ENCODE peak calls at places on chromosomes 2 and 18, in six cellular contexts. J is kidney, Y is mammary epithelial cell, U is dorsolateral prefrontal cortex, C is substantia nigra, D is uterus. A is an unnamed sample.

GRCh38 chr2:102778260-102778659 is 16.4 kb downstream of the TMEM182 start:
- DNase-seq in Y (no peak), C (no peak), U (no peak), J (no peak), D (no peak), A (no peak)

GRCh38 chr2:96500385-96501066 is 4.6 kb downstream of the NEURL3 start:
- DNase-seq in U (no peak), D (no peak), J (no peak), Y (no peak), C (no peak), A (no peak)

GRCh38 chr2:159508140-159508539 is 108.2 kb downstream of the BAZ2B start:
- DNase-seq in J (no peak), U (no peak), Y (no peak), D (no peak), C (no peak), A (no peak)

GRCh38 chr2:171319164-171319810 is 114.5 kb downstream of the METTL8 start:
- DNase-seq in J (no peak), U (no peak), Y (peak), D (no peak), C (no peak), A (no peak)

GRCh38 chr2:142668420-142668819 is 209.0 kb upstream of the KYNU start:
- DNase-seq in J (no peak), U (no peak), Y (peak), C (no peak), D (no peak), A (no peak)

GRCh38 chr2:212537311-212538155 is 1.1 kb downstream of the ERBB4 start:
- DNase-seq in C (peak), U (no peak), Y (no peak), D (no peak), J (peak), A (peak)

GRCh38 chr2:134933732-134934131 is 15.1 kb downstream of the CCNT2 start:
- DNase-seq in C (no peak), U (no peak), J (no peak), Y (no peak), D (no peak), A (no peak)

GRCh38 chr2:97664636-97664970 is 759 bp upstream of the ACTR1B start:
- DNase-seq in Y (no peak), U (no peak), D (no peak), J (no peak), C (no peak), A (no peak)

GRCh38 chr2:217996345-217996744 is 6.5 kb downstream of the TNS1 start:
- DNase-seq in Y (peak), D (peak), J (no peak), C (no peak), U (no peak), A (peak)

GRCh38 chr2:44242929-44243328 is 32.4 kb upstream of the SLC3A1 start:
- DNase-seq in J (no peak), U (no peak), D (no peak), Y (no peak), C (no peak), A (no peak)

GRCh38 chr2:71614976-71615768 is 161.8 kb downstream of the DYSF start:
- DNase-seq in C (peak), D (peak), U (no peak), J (peak), Y (no peak), A (peak)

GRCh38 chr2:126664234-126664633 is 8.3 kb downstream of the GYPC start:
- DNase-seq in J (no peak), U (no peak), C (no peak), D (no peak), Y (no peak), A (no peak)

GRCh38 chr2:88669371-88670214 is 21.9 kb upstream of the RPIA start:
- DNase-seq in J (no peak), Y (peak), C (no peak), U (no peak), D (no peak), A (peak)

GRCh38 chr2:181310967-181311366 is 146.2 kb upstream of the ITGA4 start:
- DNase-seq in Y (no peak), U (no peak), C (no peak), D (no peak), J (no peak), A (no peak)

GRCh38 chr18:78528437-78529228 is 451.0 kb upstream of the SALL3 start:
- DNase-seq in Y (no peak), C (no peak), J (no peak), D (no peak), U (no peak), A (no peak)
- H3K27ac ChIP-seq in Y (no peak), C (no peak), J (no peak), D (no peak), U (no peak), A (no peak)

GRCh38 chr2:220188031-220188430 is 560.6 kb downstream of the SLC4A3 start:
- DNase-seq in J (no peak), D (no peak), C (no peak), U (no peak), Y (peak), A (no peak)
- H3K27ac ChIP-seq in J (no peak), D (no peak), C (no peak), U (no peak), Y (no peak), A (no peak)

GRCh38 chr2:120735750-120736170 is at the start of gene GLI2:
- DNase-seq in Y (peak), D (peak), J (peak), C (peak), U (no peak), A (no peak)

GRCh38 chr2:120736955-120737801 is 1.5 kb downstream of the GLI2 start:
- DNase-seq in U (no peak), D (peak), J (peak), C (no peak), Y (peak), A (no peak)

GRCh38 chr2:120736202-120736954 is 710 bp downstream of the GLI2 start:
- DNase-seq in U (no peak), C (no peak), D (peak), Y (peak), J (peak), A (no peak)

GRCh38 chr2:120733238-120733942 is 2.3 kb upstream of the GLI2 start:
- DNase-seq in C (no peak), D (no peak), Y (no peak), U (no peak), J (no peak), A (no peak)

DNA sequence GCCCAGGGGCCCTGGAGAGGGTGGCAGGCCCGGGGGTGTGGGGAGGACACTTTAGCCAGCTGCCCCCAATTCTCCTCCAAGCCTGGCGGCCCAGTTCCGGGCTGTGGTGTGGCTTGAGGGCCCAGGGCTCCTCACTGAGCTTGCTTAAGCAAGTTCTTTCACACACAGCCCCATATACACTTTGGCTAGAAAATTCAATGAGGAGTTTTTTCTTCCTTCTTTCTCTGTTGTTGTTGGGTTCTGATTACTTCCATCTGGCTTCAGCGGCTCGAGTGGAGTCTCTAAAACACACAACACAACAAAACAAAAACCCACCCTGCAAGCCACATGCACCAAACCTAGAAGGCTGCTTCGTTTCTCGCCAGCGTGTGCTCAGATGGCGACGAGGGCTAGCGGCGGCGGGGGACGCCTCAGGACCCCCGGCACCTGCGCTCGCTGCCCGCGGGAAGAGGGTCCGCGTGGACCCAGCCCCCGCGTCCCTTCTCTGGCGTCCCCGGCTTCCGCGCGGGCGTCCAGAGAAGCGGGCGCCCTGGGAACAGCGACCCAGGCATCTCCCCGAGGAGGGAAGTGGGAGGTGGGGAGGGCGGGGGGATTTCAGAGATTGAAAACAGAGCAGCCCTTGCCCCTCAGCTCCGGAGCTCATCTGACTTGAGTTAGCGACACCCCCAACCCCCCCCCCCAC is 597 bp upstream of the GLI2 start:
- DNase-seq in Y (no peak), U (no peak), C (no peak), J (no peak), D (no peak), A (no peak)
- H3K27ac ChIP-seq in Y (no peak), U (no peak), C (no peak), J (peak), D (peak), A (peak)

GRCh38 chr2:74053959-74054715 is 69.4 kb downstream of the TET3 start:
- DNase-seq in U (no peak), C (no peak), Y (no peak), D (no peak), J (no peak), A (no peak)
- H3K27ac ChIP-seq in U (peak), C (peak), Y (no peak), D (no peak), J (no peak), A (no peak)